ENCODE peak calls at places on chromosomes 12 and 14, in four cellular contexts. A is endodermal cell, M is cardiac muscle cell, K is endothelial cell. S is an unnamed sample.
A peak's percentile ranks its signal among the peaks of the same experiment; 100 is the strongest.

GRCh38 chr12:55876110-55876509 is 33.4 kb upstream of the MMP19 start:
- DNase-seq in M (no peak), K (no peak), A (no peak), S (no peak)

GRCh38 chr12:2613674-2614073 is 181.1 kb upstream of the FKBP4 start:
- DNase-seq in K (no peak), M (no peak), A (no peak), S (peak; percentile 82)

GRCh38 chr12:4744709-4745108 is 24.5 kb downstream of the GALNT8 start:
- DNase-seq in K (no peak), A (no peak), M (no peak), S (no peak)

GRCh38 chr14:91264151-91265150 is 19.9 kb upstream of the GPR68 start:
- DNase-seq in M (peak; percentile 29), K (peak; percentile 42), A (peak; percentile 77), S (no peak)

GRCh38 chr14:85817430-85817829 is 287.5 kb downstream of the FLRT2 start:
- DNase-seq in A (no peak), K (no peak), M (no peak), S (no peak)

GRCh38 chr12:77947746-77948145 is 117.1 kb downstream of the NAV3 start:
- DNase-seq in M (no peak), A (no peak), K (no peak), S (no peak)

GRCh38 chr12:34356233-34356987 is 334.1 kb downstream of the ALG10 start:
- DNase-seq in K (no peak), A (no peak), M (no peak), S (no peak)

GRCh38 chr12:49750027-49750977 is 8.9 kb downstream of the TMBIM6 start:
- DNase-seq in M (peak; percentile 23), A (no peak), K (no peak), S (peak; percentile 92)

GRCh38 chr14:96029089-96029650 is 10.0 kb upstream of the C14orf132 start:
- DNase-seq in K (no peak), M (no peak), A (no peak), S (no peak)

GRCh38 chr12:117377758-117378157 is 16.3 kb upstream of the NOS1 start:
- DNase-seq in A (peak; percentile 80), M (no peak), K (no peak), S (peak; percentile 30)

GRCh38 chr12:1424674-1425395 is 169.5 kb downstream of the FBXL14 start:
- DNase-seq in K (no peak), A (no peak), M (no peak), S (no peak)

GRCh38 chr14:50086316-50086700 is 30.1 kb downstream of the VCPKMT start:
- DNase-seq in K (no peak), M (no peak), A (no peak), S (no peak)

GRCh38 chr12:3437986-3438385 is 53.0 kb upstream of the PRMT8 start:
- DNase-seq in A (peak; percentile 39), K (no peak), M (no peak), S (no peak)

GRCh38 chr14:64364907-64365306 is 23.2 kb upstream of the MTHFD1 start:
- DNase-seq in M (no peak), A (no peak), K (no peak), S (no peak)

GRCh38 chr14:94213021-94213420 is 38.9 kb downstream of the PPP4R4 start:
- DNase-seq in A (no peak), M (no peak), K (no peak), S (peak; percentile 22)

GRCh38 chr12:44827832-44828438 is 48.2 kb downstream of the NELL2 start:
- DNase-seq in M (no peak), A (no peak), K (no peak), S (no peak)

GRCh38 chr12:19799216-19799615 is 359.9 kb downstream of the AEBP2 start:
- DNase-seq in M (no peak), K (no peak), A (no peak), S (no peak)

GRCh38 chr12:26870491-26871419 is 37.8 kb upstream of the ITPR2 start:
- DNase-seq in A (no peak), M (peak; percentile 17), K (no peak), S (peak; percentile 93)

DNA sequence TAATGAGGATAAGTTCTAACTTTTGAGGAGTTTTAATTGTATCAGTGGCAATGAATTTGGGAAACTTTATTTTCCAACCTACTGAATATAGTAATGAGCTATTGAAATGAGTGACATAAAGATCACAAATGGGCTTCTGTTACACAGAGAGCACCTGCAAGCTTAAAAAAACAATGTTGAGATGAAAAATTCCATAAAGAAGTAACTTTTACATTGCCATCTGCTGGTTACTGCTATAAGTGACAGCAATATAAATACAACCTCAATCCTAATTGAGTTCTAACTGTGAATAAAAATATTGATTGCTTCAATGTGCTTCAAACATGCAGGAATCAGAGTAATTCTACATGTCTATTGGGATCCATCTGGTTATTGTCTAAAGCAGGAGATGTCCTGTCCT is 14.2 kb downstream of the WIF1 start:
- DNase-seq in K (no peak), A (no peak), M (no peak), S (peak; percentile 9)
- TF ChIP-seq CTCF in K (no peak), A (peak; percentile 65), M (peak; percentile 36), S (no peak)

DNA sequence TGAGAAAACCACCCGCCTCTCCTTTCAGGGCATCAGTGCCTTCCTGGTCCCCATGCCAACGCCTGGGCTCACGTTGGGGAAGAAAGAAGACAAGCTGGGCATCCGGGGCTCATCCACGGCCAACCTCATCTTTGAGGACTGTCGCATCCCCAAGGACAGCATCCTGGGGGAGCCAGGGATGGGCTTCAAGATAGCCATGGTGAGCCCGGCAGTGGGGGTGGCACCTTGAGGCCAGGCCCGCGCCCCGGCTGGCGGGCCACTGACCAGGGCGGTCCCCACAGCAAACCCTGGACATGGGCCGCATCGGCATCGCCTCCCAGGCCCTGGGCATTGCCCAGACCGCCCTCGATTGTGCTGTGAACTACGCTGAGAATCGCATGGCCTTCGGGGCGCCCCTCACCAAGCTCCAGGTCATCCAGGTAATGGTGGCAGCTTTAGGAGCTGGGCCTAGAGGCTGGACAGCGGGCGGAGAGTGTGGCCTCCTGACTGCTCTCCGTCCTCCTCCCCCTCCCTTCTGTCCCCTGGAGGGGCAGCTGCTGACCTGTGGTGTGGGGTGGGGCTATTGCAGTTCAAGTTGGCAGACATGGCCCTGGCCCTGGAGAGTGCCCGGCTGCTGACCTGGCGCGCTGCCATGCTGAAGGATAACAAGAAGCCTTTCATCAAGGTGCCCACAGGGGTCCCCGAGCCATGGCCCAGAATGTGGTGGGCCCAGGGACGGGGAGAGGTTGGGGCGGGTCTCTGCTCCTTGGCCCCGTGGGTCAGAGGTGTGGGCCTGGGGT is 12.8 kb downstream of the ACADS start:
- DNase-seq in M (no peak), K (no peak), A (no peak), S (no peak)
- TF ChIP-seq CTCF in M (peak; percentile 0), K (no peak), A (no peak), S (no peak)

DNA sequence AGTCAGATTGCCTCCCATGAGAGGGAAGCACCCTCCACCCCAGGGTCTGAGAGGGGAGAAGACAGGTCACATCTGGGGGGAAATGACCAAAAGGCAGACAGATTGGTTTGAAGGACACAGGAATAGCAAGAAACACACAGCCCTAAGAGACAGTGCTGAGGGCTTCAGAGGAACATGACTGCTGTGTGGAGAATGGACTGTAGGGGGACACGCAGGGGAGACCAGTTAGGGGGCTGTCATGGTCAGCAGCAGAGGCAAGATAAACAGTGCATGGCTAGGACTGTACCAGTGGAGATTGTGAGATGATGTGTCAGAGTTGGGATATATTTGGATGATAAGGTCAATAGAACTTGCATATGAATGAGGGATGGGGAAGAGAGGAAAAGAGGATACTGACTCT is 19.7 kb downstream of the SMUG1 start:
- DNase-seq in M (no peak), A (no peak), K (no peak), S (no peak)
- TF ChIP-seq CTCF in M (no peak), A (peak; percentile 66), K (peak; percentile 33), S (no peak)

DNA sequence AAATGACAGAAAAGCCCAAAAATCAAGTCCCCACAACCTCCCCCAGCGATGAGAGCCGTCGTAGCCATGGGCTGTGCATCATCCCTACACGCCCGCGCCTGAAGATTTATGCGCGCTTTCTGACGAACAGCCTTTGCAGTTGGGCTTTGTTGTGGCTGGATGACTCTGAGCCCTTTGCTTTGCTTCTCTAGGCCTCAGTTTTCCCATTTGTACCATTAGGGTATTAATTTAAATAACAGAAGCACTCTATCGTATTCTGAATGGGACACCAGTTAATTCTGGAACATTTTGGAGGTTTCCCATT is 24.2 kb downstream of the SFSWAP start:
- DNase-seq in K (no peak), A (no peak), M (no peak), S (no peak)
- TF ChIP-seq CTCF in K (no peak), A (no peak), M (no peak), S (no peak)

GRCh38 chr12:80186727-80187217 is 87.4 kb downstream of the OTOGL start:
- DNase-seq in K (peak; percentile 59), A (peak; percentile 81), M (peak; percentile 83), S (peak; percentile 88)
- TF ChIP-seq CTCF in K (peak; percentile 60), A (peak; percentile 86), M (peak; percentile 79), S (peak; percentile 78)